ENCODE peak calls at places on chromosome X, in five cellular contexts. F is stomach; B is tibial artery; E is cardiac fibroblast; R is CD8-positive, alpha-beta T cell. X is an unnamed sample.

GRCh38 chrX:33831211-33831610 is 300.9 kb downstream of the FAM47A start:
- DNase-seq in F (no peak), B (no peak), E (no peak), R (no peak), X (no peak)

GRCh38 chrX:13485167-13485566 is 84.2 kb upstream of the EGFL6 start:
- DNase-seq in F (no peak), B (no peak), E (no peak), R (no peak), X (no peak)

GRCh38 chrX:16267431-16267830 is 100.2 kb downstream of the MAGEB17 start:
- DNase-seq in F (no peak), B (no peak), E (no peak), R (no peak), X (no peak)

GRCh38 chrX:13009844-13010243 is 34.6 kb downstream of the FAM9C start:
- DNase-seq in F (no peak), B (no peak), E (no peak), R (no peak), X (no peak)

GRCh38 chrX:47217852-47218279 is 615 bp upstream of the CDK16 start:
- DNase-seq in F (peak; percentile 98), B (peak; percentile 97), E (peak; percentile 98), R (peak; percentile 83), X (peak; percentile 99)

GRCh38 chrX:3962511-3963350 is 249.3 kb upstream of the PRKX start:
- DNase-seq in F (no peak), B (no peak), E (peak; percentile 28), R (no peak), X (no peak)

GRCh38 chrX:45261005-45261404 is 60.3 kb upstream of the DIPK2B start:
- DNase-seq in F (no peak), B (no peak), E (no peak), R (no peak), X (no peak)

GRCh38 chrX:257681-258289 is 23.4 kb upstream of the PLCXD1 start:
- DNase-seq in F (no peak), B (no peak), E (no peak), R (no peak), X (no peak)

GRCh38 chrX:155949098-155949497 is 48.4 kb upstream of the IL9R start:
- DNase-seq in F (no peak), B (no peak), E (no peak), R (no peak), X (no peak)

DNA sequence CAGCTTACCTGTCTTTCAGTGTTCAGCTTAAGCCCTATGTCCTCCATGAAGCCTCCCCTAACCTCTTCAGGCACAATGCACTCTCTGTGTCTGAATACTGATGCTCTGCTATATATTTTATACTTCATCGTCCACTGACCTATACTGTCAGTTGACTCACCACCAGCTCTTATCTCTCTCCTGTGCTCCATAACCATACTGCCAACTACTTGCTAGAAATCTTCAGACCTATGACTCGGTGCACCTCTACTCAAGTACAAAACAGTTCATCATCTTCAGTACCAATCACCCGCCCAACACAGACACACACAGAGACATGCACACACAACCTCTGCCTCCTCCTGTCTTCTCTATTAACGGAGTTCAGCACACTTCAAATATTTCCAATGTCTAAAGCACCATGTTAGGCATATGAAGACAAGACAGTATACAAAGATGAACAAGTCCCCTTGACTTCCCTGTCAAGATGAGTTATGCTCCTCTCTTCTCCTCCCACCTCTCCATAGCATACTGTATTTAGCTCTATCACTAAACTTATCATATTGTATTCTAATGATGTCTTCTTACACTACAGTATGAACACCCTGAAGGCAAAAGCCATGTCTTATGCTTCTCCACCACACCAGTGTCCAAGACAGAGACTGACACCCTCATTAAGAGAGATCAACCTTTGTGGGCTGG is 42.5 kb downstream of the ARHGEF6 start:
- DNase-seq in F (no peak), B (no peak), E (no peak), R (no peak), X (no peak)
- TF ChIP-seq CTCF in F (no peak), B (no peak), E (no peak), R (no peak), X (no peak)

GRCh38 chrX:154836163-154836562 is 1.7 kb upstream of the SMIM9 start:
- DNase-seq in F (no peak), B (no peak), E (no peak), R (no peak), X (no peak)

GRCh38 chrX:154840856-154841255 is 6.4 kb upstream of the SMIM9 start:
- DNase-seq in F (no peak), B (no peak), E (peak; percentile 75), R (no peak), X (peak; percentile 31)
- H3K4me3 ChIP-seq in F (no peak overlapping the region), B (no peak overlapping the region), E (no peak overlapping the region), R (no peak overlapping the region), X (no peak overlapping the region)

GRCh38 chrX:135521405-135522131 is 1.1 kb downstream of the INTS6L start:
- DNase-seq in F (peak; percentile 78), B (peak; percentile 76), E (peak; percentile 87), R (peak; percentile 70), X (peak; percentile 55)
- TF ChIP-seq CTCF in F (no peak), B (no peak), E (no peak), R (no peak), X (no peak)

GRCh38 chrX:49840679-49841078 is 11.6 kb downstream of the PAGE4 start:
- DNase-seq in F (peak; percentile 78), B (no peak), E (peak; percentile 51), R (no peak), X (no peak)
- H3K4me3 ChIP-seq in F (no peak overlapping the region), B (no peak overlapping the region), E (no peak overlapping the region), R (no peak overlapping the region), X (no peak overlapping the region)

DNA sequence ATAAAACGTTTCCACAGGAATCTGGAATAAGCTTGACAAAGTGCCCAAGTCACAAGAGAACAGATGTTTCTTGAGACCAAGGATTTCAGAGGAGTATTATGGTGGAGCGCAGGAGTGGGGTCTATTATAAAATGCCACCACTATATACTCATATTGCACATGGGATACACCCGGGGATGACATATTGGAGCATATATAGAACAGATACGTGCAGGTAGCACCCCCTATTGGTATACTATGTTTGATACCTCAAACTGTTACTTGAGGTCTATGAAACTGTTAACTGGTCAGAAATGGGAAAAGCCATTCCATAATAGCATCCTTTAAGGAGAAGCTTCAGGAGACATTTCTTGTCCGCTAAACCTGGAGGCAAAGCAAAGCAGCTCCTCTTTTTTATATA is 86.0 kb downstream of the PCYT1B start:
- DNase-seq in F (no peak), B (no peak), E (peak; percentile 16), R (no peak), X (no peak)
- TF ChIP-seq CTCF in F (no peak), B (no peak), E (peak; percentile 17), R (no peak), X (no peak)

GRCh38 chrX:131084145-131084544 is 26.0 kb downstream of the ARHGAP36 start:
- DNase-seq in F (no peak), B (no peak), E (no peak), R (no peak), X (no peak)

GRCh38 chrX:131083510-131084142 is 25.5 kb downstream of the ARHGAP36 start:
- DNase-seq in F (no peak), B (no peak), E (no peak), R (no peak), X (no peak)

DNA sequence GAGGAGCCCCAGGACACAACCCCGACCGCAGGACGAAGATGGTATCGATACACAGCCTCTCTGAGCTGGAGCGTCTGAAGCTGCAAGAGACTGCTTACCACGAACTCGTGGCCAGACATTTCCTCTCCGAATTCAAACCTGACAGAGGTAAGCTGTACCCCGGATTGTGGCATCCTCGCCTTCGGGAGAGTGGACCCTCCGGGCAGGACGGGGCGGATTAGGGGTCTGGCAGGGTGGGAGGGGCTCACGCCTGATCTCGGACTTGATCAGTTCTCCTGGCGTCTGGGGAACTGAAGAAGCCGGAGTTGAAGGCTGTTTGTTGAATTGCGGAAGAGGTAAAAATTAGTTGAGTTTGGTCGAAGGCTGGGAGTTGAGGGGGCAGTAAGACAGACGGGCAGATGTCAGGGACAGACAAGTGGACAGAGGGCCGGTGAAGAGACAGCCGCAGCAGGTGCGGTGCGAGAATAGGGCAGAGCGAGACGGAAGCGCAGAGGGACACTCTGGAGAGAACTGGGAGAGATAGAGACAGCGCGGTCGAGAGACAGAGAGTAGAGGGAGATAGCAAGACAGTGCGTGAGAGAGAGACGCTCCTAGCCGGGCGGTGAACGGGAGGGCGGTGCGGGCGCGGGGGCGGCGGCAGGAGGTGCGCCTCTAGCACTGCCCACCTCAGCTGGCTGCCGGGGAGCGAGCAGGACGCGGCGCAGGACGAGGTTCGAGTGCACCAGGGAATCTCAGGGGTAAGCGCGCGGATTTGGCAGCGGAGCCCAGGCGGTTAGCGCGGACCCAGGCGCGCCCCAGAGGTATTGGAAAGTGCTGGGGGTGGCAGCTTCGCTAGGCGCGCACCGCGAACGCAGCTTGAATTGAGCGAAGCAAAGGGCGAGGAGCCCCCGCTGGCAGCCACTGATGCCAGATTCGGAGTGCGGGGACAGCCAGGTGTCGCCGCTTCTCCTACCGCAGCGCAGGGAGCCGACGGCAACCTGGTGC is 23.9 kb downstream of the ARHGAP36 start:
- DNase-seq in F (no peak), B (no peak), E (no peak), R (no peak), X (no peak)
- H3K4me3 ChIP-seq in F (no peak overlapping the region), B (no peak overlapping the region), E (no peak overlapping the region), R (no peak overlapping the region), X (no peak overlapping the region)